ENCODE peak calls at places on chromosomes 11 and 22, in four cellular contexts. O is uterus; C is hypothalamus; Y is activated naive CD8-positive, alpha-beta T cell treated with anti-CD3 and anti-CD28 coated beads, Interleukin-2, amount 10 ng/mL, durations not matched to agents 7 days and 5 days. S is an unnamed sample.

GRCh38 chr22:39543095-39543494 is 10.5 kb upstream of the RPS19BP1 start:
- DNase-seq in C (peak), Y (peak), O (no peak), S (no peak)

GRCh38 chr11:76850815-76851214 is 9.9 kb upstream of the ACER3 start:
- DNase-seq in Y (no peak), C (no peak), O (peak), S (peak)

GRCh38 chr11:47688986-47689385 is 26.2 kb downstream of the AGBL2 start:
- DNase-seq in O (no peak), C (no peak), Y (no peak), S (no peak)

GRCh38 chr22:40213478-40213877 is 35.8 kb downstream of the TNRC6B start:
- DNase-seq in C (no peak), O (no peak), Y (no peak), S (no peak)

GRCh38 chr11:62439785-62440602 is 21.2 kb downstream of the SCGB1A1 start:
- DNase-seq in Y (no peak), O (peak), C (no peak), S (no peak)

GRCh38 chr11:118243161-118243560 is 9.0 kb downstream of the MPZL3 start:
- DNase-seq in Y (no peak), O (no peak), C (no peak), S (no peak)

GRCh38 chr11:1336836-1337646 is 27.6 kb upstream of the TOLLIP start:
- DNase-seq in C (no peak), Y (peak), O (peak), S (peak)

GRCh38 chr11:2961080-2961479 is 31.0 kb downstream of the NAP1L4 start:
- DNase-seq in C (no peak), O (no peak), Y (no peak), S (no peak)

GRCh38 chr11:111512296-111513239 is at the start of gene BTG4:
- DNase-seq in O (no peak), C (no peak), Y (peak), S (no peak)

GRCh38 chr11:61834278-61835004 is 6.3 kb downstream of the FADS2 start:
- DNase-seq in O (peak), Y (peak), C (peak), S (peak)

GRCh38 chr22:45413368-45414211 is at the start of the genes RIBC2 and SMC1B:
- DNase-seq in O (peak), C (peak), Y (peak), S (peak)

GRCh38 chr11:19974886-19975285 is 185.4 kb downstream of the DBX1 start:
- DNase-seq in C (no peak), Y (no peak), O (no peak), S (no peak)

GRCh38 chr22:41676134-41676533 is 12.5 kb downstream of the SNU13 start:
- DNase-seq in Y (no peak), O (no peak), C (no peak), S (no peak)

GRCh38 chr11:1920909-1921575 is 1.5 kb downstream of the TNNT3 start:
- DNase-seq in Y (peak), C (no peak), O (peak), S (no peak)

GRCh38 chr11:86500500-86501170 is 125.9 kb downstream of the CCDC81 start:
- DNase-seq in Y (no peak), C (no peak), O (no peak), S (no peak)

GRCh38 chr11:78228467-78228866 is 39.7 kb downstream of the USP35 start:
- DNase-seq in Y (no peak), C (peak), O (no peak), S (no peak)

GRCh38 chr22:28448625-28449024 is 231.0 kb downstream of the TTC28 start:
- DNase-seq in C (no peak), Y (no peak), O (no peak), S (no peak)

GRCh38 chr11:95154514-95154913 is 64.9 kb downstream of the ENDOD1 start:
- DNase-seq in C (no peak), O (no peak), Y (peak), S (no peak)

GRCh38 chr11:1090600-1091331 is 16.1 kb downstream of the MUC2 start:
- DNase-seq in C (no peak), Y (no peak), O (no peak), S (peak)

GRCh38 chr11:66727883-66728759 is 895 bp downstream of the SPTBN2 start:
- DNase-seq in Y (no peak), C (no peak), O (no peak), S (no peak)

GRCh38 chr11:43925063-43925931 is 17.1 kb upstream of the C11orf96 start:
- DNase-seq in O (no peak), C (no peak), Y (no peak), S (no peak)

GRCh38 chr22:43483266-43483665 is 71.5 kb downstream of the MPPED1 start:
- DNase-seq in Y (no peak), C (no peak), O (no peak), S (no peak)

GRCh38 chr11:945986-946385 is 20.3 kb downstream of the AP2A2 start:
- DNase-seq in O (no peak), C (no peak), Y (no peak), S (no peak)

GRCh38 chr11:112292785-112293407 is 32.2 kb upstream of the PLET1 start:
- DNase-seq in Y (no peak), C (no peak), O (no peak), S (no peak)

GRCh38 chr22:45263790-45264269 is 20.9 kb upstream of the UPK3A start:
- DNase-seq in Y (no peak), C (peak), O (peak), S (peak)

GRCh38 chr11:59753650-59754493 is 1.3 kb upstream of the STX3 start:
- DNase-seq in C (peak), O (peak), Y (peak), S (peak)

GRCh38 chr11:119436715-119437114 is 13.7 kb upstream of the THY1 start:
- DNase-seq in Y (no peak), C (no peak), O (no peak), S (no peak)